ENCODE peak calls at places on chromosomes 4 and X, in ten cellular contexts. V is lower leg skin, O is fibroblast of pulmonary artery, G is colonic mucosa, W is astrocyte, D is uterus, U is heart right ventricle, B is DND-41, K is WERI-Rb-1, F is A549. J is an unnamed sample.

GRCh38 chrX:145856181-145856580 is 38.6 kb downstream of the SLITRK2 start:
- DNase-seq in F (no peak), D (no peak), B (no peak), W (no peak), V (no peak), G (no peak), O (no peak), U (no peak), K (no peak), J (no peak)

GRCh38 chr4:174260099-174260498 is 23.4 kb downstream of the FBXO8 start:
- DNase-seq in U (no peak), V (no peak), W (peak; percentile 54), G (no peak), O (peak; percentile 95), D (no peak), F (peak; percentile 8), K (no peak), B (no peak), J (peak; percentile 92)

GRCh38 chr4:114658179-114658578 is 59.6 kb downstream of the UGT8 start:
- DNase-seq in W (no peak), O (no peak), V (no peak), K (no peak), U (no peak), G (no peak), B (no peak), D (no peak), F (no peak), J (no peak)

GRCh38 chrX:125006704-125007103 is 313.0 kb upstream of the TEX13C start:
- DNase-seq in W (no peak), B (no peak), U (no peak), O (no peak), V (no peak), G (no peak), D (no peak), K (no peak), F (no peak), J (no peak)

GRCh38 chrX:19245711-19246269 is 97.9 kb upstream of the PDHA1 start:
- DNase-seq in B (no peak), W (no peak), K (no peak), G (no peak), U (no peak), F (no peak), O (no peak), V (no peak), D (no peak), J (no peak)

GRCh38 chr4:130359537-130359936 is 1263.6 kb downstream of the C4orf33 start:
- DNase-seq in W (peak; percentile 2), U (no peak), G (no peak), B (no peak), O (peak; percentile 70), V (no peak), F (no peak), K (no peak), D (no peak), J (peak; percentile 69)

GRCh38 chr4:133402616-133403015 is 253.5 kb downstream of the PCDH10 start:
- DNase-seq in K (no peak), O (peak; percentile 22), D (no peak), G (no peak), W (peak; percentile 52), V (no peak), B (no peak), F (no peak), U (no peak), J (peak; percentile 45)

GRCh38 chr4:128979934-128980333 is 113.4 kb downstream of the SCLT1 start:
- DNase-seq in V (no peak), O (peak; percentile 86), K (no peak), F (peak; percentile 3), G (no peak), U (no peak), D (no peak), W (peak; percentile 93), B (no peak), J (peak; percentile 88)

GRCh38 chr4:54228563-54229501 is at the start of gene PDGFRA:
- DNase-seq in W (peak; percentile 78), D (peak; percentile 85), B (no peak), F (no peak), O (peak; percentile 99), K (no peak), G (peak; percentile 56), V (peak; percentile 73), U (peak; percentile 66), J (peak; percentile 95)

GRCh38 chr4:54228064-54228527 is 997 bp upstream of the PDGFRA start:
- DNase-seq in F (peak; percentile 60), U (peak; percentile 75), W (peak; percentile 57), D (peak; percentile 75), K (no peak), V (peak; percentile 59), O (peak; percentile 90), B (no peak), G (peak; percentile 70), J (peak; percentile 88)

GRCh38 chr4:54226399-54227260 is 2.5 kb upstream of the PDGFRA start:
- DNase-seq in V (peak; percentile 62), K (no peak), D (peak; percentile 82), F (no peak), B (no peak), U (peak; percentile 52), G (peak; percentile 45), O (peak; percentile 89), W (peak; percentile 60), J (peak; percentile 89)

GRCh38 chr4:54225671-54226398 is 3.3 kb upstream of the PDGFRA start:
- DNase-seq in F (no peak), K (no peak), O (peak; percentile 33), B (no peak), G (no peak), D (no peak), W (no peak), U (no peak), V (no peak), J (peak; percentile 45)

DNA sequence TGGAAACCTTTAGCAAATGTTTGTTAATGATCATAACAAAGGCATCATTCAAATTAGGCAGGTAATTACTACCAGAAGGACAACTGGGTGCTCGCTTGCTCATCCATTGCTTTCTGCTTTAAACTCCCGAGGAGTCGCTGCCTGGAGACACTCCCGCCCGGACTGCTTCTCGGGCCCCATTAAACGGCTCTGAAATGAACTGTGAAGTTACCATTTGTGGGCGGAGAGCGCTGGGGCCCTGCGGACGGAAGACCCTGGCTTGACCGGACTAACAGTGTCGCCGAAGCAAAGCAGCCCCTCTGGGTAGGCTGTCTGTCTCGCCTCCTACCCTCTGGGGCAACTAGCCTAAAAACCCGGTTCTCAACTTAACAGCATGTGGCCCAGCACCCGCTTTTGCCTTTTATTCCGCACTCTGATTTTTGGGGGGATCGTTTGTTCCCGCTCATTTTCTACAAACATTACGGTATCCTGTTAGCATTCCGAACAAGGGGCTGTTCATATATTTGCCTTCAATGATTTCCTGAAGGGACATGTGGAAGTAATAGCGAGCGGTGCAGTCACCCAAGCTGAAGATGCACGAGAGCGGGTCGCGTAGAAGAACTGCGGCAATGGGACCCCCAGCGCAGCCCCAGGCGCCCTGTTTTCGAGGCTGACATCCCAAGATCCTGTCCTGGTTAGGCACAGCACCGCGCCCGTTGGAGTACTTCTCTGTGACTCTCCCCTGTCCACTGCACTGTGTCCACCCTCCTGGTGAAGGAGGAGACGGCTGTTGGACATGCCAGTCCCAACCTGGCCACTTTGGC is 1.6 kb upstream of the PDGFRA start:
- DNase-seq in W (peak; percentile 69), U (no peak), D (no peak), O (peak; percentile 76), V (no peak), G (no peak), B (no peak), F (no peak), K (no peak), J (peak; percentile 80)
- H3K4me3 ChIP-seq in W (peak overlapping the region; percentile 69), U (peak overlapping the region; percentile 52), D (peak overlapping the region; percentile 18), O (peak overlapping the region; percentile 98), V (no peak overlapping the region), G (peak overlapping the region; percentile 15), B (no peak overlapping the region), F (peak overlapping the region; percentile 47), K (no peak overlapping the region), J (peak overlapping the region; percentile 87)

DNA sequence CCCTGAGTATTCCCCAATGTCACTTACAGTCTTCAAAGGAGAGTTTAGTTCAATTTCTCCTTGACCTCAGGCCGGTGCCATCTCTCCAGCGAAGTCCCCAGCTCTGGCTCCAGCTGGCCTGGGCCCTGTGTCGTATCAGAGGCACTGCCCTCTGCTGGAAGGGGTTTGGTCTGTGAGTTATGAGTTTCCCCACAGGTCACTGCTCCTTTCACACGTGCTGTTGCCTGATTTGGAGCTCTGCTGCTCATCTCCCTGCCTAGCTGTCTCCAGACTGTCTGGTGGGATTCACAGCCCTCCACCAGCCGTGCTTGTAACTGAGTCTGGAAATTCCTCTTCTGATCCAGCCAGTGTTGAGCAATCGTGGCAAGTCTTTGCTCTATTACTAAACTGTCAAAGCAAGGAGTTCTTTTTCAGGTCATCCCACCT is at the start of gene RAP2C:
- DNase-seq in O (peak; percentile 68), G (peak; percentile 78), F (peak; percentile 75), K (peak; percentile 74), B (peak; percentile 57), U (peak; percentile 76), V (peak; percentile 61), D (peak; percentile 82), W (peak; percentile 34), J (peak; percentile 70)
- TF ChIP-seq CTCF in O (peak; percentile 60), G (peak; percentile 45), F (peak; percentile 52), K (peak; percentile 84), B (peak; percentile 65), U (peak; percentile 69), V (no peak), D (peak; percentile 43), W (peak; percentile 40), J (peak; percentile 75)

GRCh38 chr4:88158038-88158359 is 440 bp downstream of the ABCG2 start:
- DNase-seq in B (no peak), U (no peak), D (no peak), O (no peak), W (no peak), V (no peak), G (no peak), K (no peak), F (no peak), J (no peak)

GRCh38 chr4:88163286-88163685 is 4.8 kb upstream of the ABCG2 start:
- DNase-seq in W (no peak), D (no peak), F (no peak), G (no peak), O (no peak), K (no peak), V (no peak), U (no peak), B (no peak), J (no peak)

GRCh38 chr4:88162636-88163035 is 4.2 kb upstream of the ABCG2 start:
- DNase-seq in D (no peak), B (no peak), O (no peak), W (no peak), K (no peak), V (no peak), U (no peak), G (no peak), F (no peak), J (no peak)

GRCh38 chr4:88158360-88159136 is at the start of gene ABCG2:
- DNase-seq in G (peak; percentile 29), B (no peak), U (peak; percentile 4), O (peak; percentile 21), F (peak; percentile 29), D (peak; percentile 31), K (peak; percentile 46), V (no peak), W (peak; percentile 66), J (peak; percentile 45)

GRCh38 chr4:88159137-88159725 is 792 bp upstream of the ABCG2 start:
- DNase-seq in O (no peak), F (peak; percentile 29), W (no peak), V (no peak), D (no peak), G (no peak), K (no peak), U (peak; percentile 4), B (no peak), J (no peak)
- H3K4me3 ChIP-seq in O (peak overlapping the region; percentile 53), F (peak overlapping the region; percentile 64), W (peak overlapping the region; percentile 75), V (peak overlapping the region; percentile 50), D (peak overlapping the region; percentile 50), G (peak overlapping the region; percentile 56), K (peak overlapping the region; percentile 65), U (peak overlapping the region; percentile 67), B (no peak overlapping the region), J (peak overlapping the region; percentile 63)

GRCh38 chr4:31370866-31371465 is 650.8 kb downstream of the PCDH7 start:
- DNase-seq in F (peak; percentile 7), D (no peak), U (no peak), K (peak; percentile 20), W (peak; percentile 16), B (peak; percentile 3), G (no peak), O (peak; percentile 71), V (no peak), J (peak; percentile 64)
- TF ChIP-seq CTCF in F (peak; percentile 44), D (peak; percentile 46), U (peak; percentile 66), K (peak; percentile 75), W (peak; percentile 80), B (peak; percentile 79), G (peak; percentile 65), O (peak; percentile 92), V (no peak), J (peak; percentile 80)